ENCODE peak calls at places on chromosomes 11 and 22, in ten cellular contexts. One of them, this sample, is unnamed.

GRCh38 chr22:30309981-30310672 is 16.6 kb downstream of the TBC1D10A start:
- DNase-seq in glutamatergic neuron: no peak
- DNase-seq in type B pancreatic cell: no peak
- DNase-seq in BJ: no peak
- DNase-seq in HFF-Myc: no peak
- DNase-seq in pancreas: no peak
- DNase-seq in brain microvascular endothelial cell: no peak
- DNase-seq in neural crest cell: no peak
- DNase-seq in CD8-positive, alpha-beta T cell: no peak
- DNase-seq in fibroblast of villous mesenchyme: peak; percentile 98
- DNase-seq in this sample: peak; percentile 80

GRCh38 chr11:71429701-71430100 is 18.5 kb downstream of the DHCR7 start:
- DNase-seq in glutamatergic neuron: no peak
- DNase-seq in type B pancreatic cell: no peak
- DNase-seq in BJ: no peak
- DNase-seq in HFF-Myc: no peak
- DNase-seq in pancreas: no peak
- DNase-seq in brain microvascular endothelial cell: no peak
- DNase-seq in neural crest cell: no peak
- DNase-seq in CD8-positive, alpha-beta T cell: no peak
- DNase-seq in fibroblast of villous mesenchyme: no peak
- DNase-seq in this sample: no peak

GRCh38 chr11:129006161-129006560 is 63.5 kb upstream of the TP53AIP1 start:
- DNase-seq in glutamatergic neuron: no peak
- DNase-seq in type B pancreatic cell: no peak
- DNase-seq in BJ: no peak
- DNase-seq in HFF-Myc: no peak
- DNase-seq in pancreas: no peak
- DNase-seq in brain microvascular endothelial cell: no peak
- DNase-seq in neural crest cell: no peak
- DNase-seq in CD8-positive, alpha-beta T cell: no peak
- DNase-seq in fibroblast of villous mesenchyme: no peak
- DNase-seq in this sample: no peak

GRCh38 chr11:15113381-15113780 is 1.3 kb upstream of the INSC start:
- DNase-seq in glutamatergic neuron: no peak
- DNase-seq in type B pancreatic cell: no peak
- DNase-seq in BJ: no peak
- DNase-seq in HFF-Myc: no peak
- DNase-seq in pancreas: no peak
- DNase-seq in brain microvascular endothelial cell: no peak
- DNase-seq in neural crest cell: no peak
- DNase-seq in CD8-positive, alpha-beta T cell: no peak
- DNase-seq in fibroblast of villous mesenchyme: no peak
- DNase-seq in this sample: no peak

GRCh38 chr22:47449508-47450270 is 687.2 kb downstream of the TBC1D22A start:
- DNase-seq in glutamatergic neuron: no peak
- DNase-seq in type B pancreatic cell: no peak
- DNase-seq in BJ: no peak
- DNase-seq in HFF-Myc: no peak
- DNase-seq in pancreas: no peak
- DNase-seq in brain microvascular endothelial cell: no peak
- DNase-seq in neural crest cell: no peak
- DNase-seq in CD8-positive, alpha-beta T cell: no peak
- DNase-seq in fibroblast of villous mesenchyme: no peak
- DNase-seq in this sample: no peak

GRCh38 chr22:31284241-31284745 is 8.0 kb downstream of the PIK3IP1 start:
- DNase-seq in glutamatergic neuron: peak; percentile 81
- DNase-seq in type B pancreatic cell: no peak
- DNase-seq in BJ: no peak
- DNase-seq in HFF-Myc: no peak
- DNase-seq in pancreas: no peak
- DNase-seq in brain microvascular endothelial cell: no peak
- DNase-seq in neural crest cell: no peak
- DNase-seq in CD8-positive, alpha-beta T cell: no peak
- DNase-seq in fibroblast of villous mesenchyme: no peak
- DNase-seq in this sample: no peak

GRCh38 chr11:83221694-83222093 is 28.2 kb downstream of the ANKRD42 start:
- DNase-seq in glutamatergic neuron: no peak
- DNase-seq in type B pancreatic cell: no peak
- DNase-seq in BJ: no peak
- DNase-seq in HFF-Myc: no peak
- DNase-seq in pancreas: no peak
- DNase-seq in brain microvascular endothelial cell: no peak
- DNase-seq in neural crest cell: no peak
- DNase-seq in CD8-positive, alpha-beta T cell: no peak
- DNase-seq in fibroblast of villous mesenchyme: no peak
- DNase-seq in this sample: no peak

GRCh38 chr11:128886401-128887119 is 4.6 kb upstream of the KCNJ5 start:
- DNase-seq in glutamatergic neuron: no peak
- DNase-seq in type B pancreatic cell: no peak
- DNase-seq in BJ: no peak
- DNase-seq in HFF-Myc: no peak
- DNase-seq in pancreas: no peak
- DNase-seq in brain microvascular endothelial cell: no peak
- DNase-seq in neural crest cell: no peak
- DNase-seq in CD8-positive, alpha-beta T cell: no peak
- DNase-seq in fibroblast of villous mesenchyme: peak; percentile 21
- DNase-seq in this sample: no peak

GRCh38 chr11:78354741-78355705 is 62.6 kb downstream of the GAB2 start:
- DNase-seq in glutamatergic neuron: peak; percentile 54
- DNase-seq in type B pancreatic cell: no peak
- DNase-seq in BJ: no peak
- DNase-seq in HFF-Myc: no peak
- DNase-seq in pancreas: no peak
- DNase-seq in brain microvascular endothelial cell: no peak
- DNase-seq in neural crest cell: no peak
- DNase-seq in CD8-positive, alpha-beta T cell: no peak
- DNase-seq in fibroblast of villous mesenchyme: peak; percentile 56
- DNase-seq in this sample: no peak

GRCh38 chr11:117171648-117172051 is 6.9 kb upstream of the SIDT2 start:
- DNase-seq in glutamatergic neuron: no peak
- DNase-seq in type B pancreatic cell: no peak
- DNase-seq in BJ: no peak
- DNase-seq in HFF-Myc: no peak
- DNase-seq in pancreas: no peak
- DNase-seq in brain microvascular endothelial cell: peak; percentile 40
- DNase-seq in neural crest cell: no peak
- DNase-seq in CD8-positive, alpha-beta T cell: no peak
- DNase-seq in fibroblast of villous mesenchyme: peak; percentile 24
- DNase-seq in this sample: no peak

GRCh38 chr22:48515571-48516200 is 1312.0 kb downstream of the BRD1 start:
- DNase-seq in glutamatergic neuron: no peak
- DNase-seq in type B pancreatic cell: no peak
- DNase-seq in BJ: no peak
- DNase-seq in HFF-Myc: no peak
- DNase-seq in pancreas: no peak
- DNase-seq in brain microvascular endothelial cell: no peak
- DNase-seq in neural crest cell: no peak
- DNase-seq in CD8-positive, alpha-beta T cell: no peak
- DNase-seq in fibroblast of villous mesenchyme: no peak
- DNase-seq in this sample: no peak

GRCh38 chr22:48513929-48514328 is 1313.7 kb downstream of the BRD1 start:
- DNase-seq in glutamatergic neuron: no peak
- DNase-seq in type B pancreatic cell: no peak
- DNase-seq in BJ: no peak
- DNase-seq in HFF-Myc: no peak
- DNase-seq in pancreas: no peak
- DNase-seq in brain microvascular endothelial cell: no peak
- DNase-seq in neural crest cell: no peak
- DNase-seq in CD8-positive, alpha-beta T cell: no peak
- DNase-seq in fibroblast of villous mesenchyme: no peak
- DNase-seq in this sample: no peak

GRCh38 chr22:48516571-48516970 is 1311.1 kb downstream of the BRD1 start:
- DNase-seq in glutamatergic neuron: no peak
- DNase-seq in type B pancreatic cell: no peak
- DNase-seq in BJ: no peak
- DNase-seq in HFF-Myc: no peak
- DNase-seq in pancreas: no peak
- DNase-seq in brain microvascular endothelial cell: no peak
- DNase-seq in neural crest cell: no peak
- DNase-seq in CD8-positive, alpha-beta T cell: no peak
- DNase-seq in fibroblast of villous mesenchyme: no peak
- DNase-seq in this sample: no peak

GRCh38 chr22:48520207-48520606 is 1307.5 kb downstream of the BRD1 start:
- DNase-seq in glutamatergic neuron: no peak
- DNase-seq in type B pancreatic cell: no peak
- DNase-seq in BJ: no peak
- DNase-seq in HFF-Myc: no peak
- DNase-seq in pancreas: no peak
- DNase-seq in brain microvascular endothelial cell: no peak
- DNase-seq in neural crest cell: no peak
- DNase-seq in CD8-positive, alpha-beta T cell: no peak
- DNase-seq in fibroblast of villous mesenchyme: no peak
- DNase-seq in this sample: no peak

GRCh38 chr22:48517039-48518030 is 1310.3 kb downstream of the BRD1 start:
- DNase-seq in glutamatergic neuron: no peak
- DNase-seq in type B pancreatic cell: no peak
- DNase-seq in BJ: no peak
- DNase-seq in HFF-Myc: no peak
- DNase-seq in pancreas: no peak
- DNase-seq in brain microvascular endothelial cell: no peak
- DNase-seq in neural crest cell: peak; percentile 68
- DNase-seq in CD8-positive, alpha-beta T cell: no peak
- DNase-seq in fibroblast of villous mesenchyme: no peak
- DNase-seq in this sample: peak; percentile 4
- TF ChIP-seq CTCF in glutamatergic neuron: no peak
- TF ChIP-seq CTCF in type B pancreatic cell: peak; percentile 42
- TF ChIP-seq CTCF in BJ: no peak
- TF ChIP-seq CTCF in HFF-Myc: no peak
- TF ChIP-seq CTCF in pancreas: no peak
- TF ChIP-seq CTCF in brain microvascular endothelial cell: peak; percentile 19
- TF ChIP-seq CTCF in neural crest cell: no peak
- TF ChIP-seq CTCF in CD8-positive, alpha-beta T cell: no peak
- TF ChIP-seq CTCF in fibroblast of villous mesenchyme: no peak
- TF ChIP-seq CTCF in this sample: peak; percentile 47

GRCh38 chr11:125674210-125674609 is 6.4 kb downstream of the ACRV1 start:
- DNase-seq in glutamatergic neuron: no peak
- DNase-seq in type B pancreatic cell: no peak
- DNase-seq in BJ: no peak
- DNase-seq in HFF-Myc: no peak
- DNase-seq in pancreas: no peak
- DNase-seq in brain microvascular endothelial cell: no peak
- DNase-seq in neural crest cell: no peak
- DNase-seq in CD8-positive, alpha-beta T cell: no peak
- DNase-seq in fibroblast of villous mesenchyme: no peak
- DNase-seq in this sample: no peak

GRCh38 chr11:125670131-125670530 is 10.5 kb downstream of the ACRV1 start:
- DNase-seq in glutamatergic neuron: no peak
- DNase-seq in type B pancreatic cell: no peak
- DNase-seq in BJ: no peak
- DNase-seq in HFF-Myc: no peak
- DNase-seq in pancreas: no peak
- DNase-seq in brain microvascular endothelial cell: no peak
- DNase-seq in neural crest cell: no peak
- DNase-seq in CD8-positive, alpha-beta T cell: no peak
- DNase-seq in fibroblast of villous mesenchyme: no peak
- DNase-seq in this sample: no peak

GRCh38 chr11:125675196-125675595 is 5.5 kb downstream of the ACRV1 start:
- DNase-seq in glutamatergic neuron: no peak
- DNase-seq in type B pancreatic cell: no peak
- DNase-seq in BJ: no peak
- DNase-seq in HFF-Myc: no peak
- DNase-seq in pancreas: no peak
- DNase-seq in brain microvascular endothelial cell: no peak
- DNase-seq in neural crest cell: no peak
- DNase-seq in CD8-positive, alpha-beta T cell: no peak
- DNase-seq in fibroblast of villous mesenchyme: no peak
- DNase-seq in this sample: no peak

GRCh38 chr11:125667151-125667550 is 13.5 kb downstream of the ACRV1 start:
- DNase-seq in glutamatergic neuron: no peak
- DNase-seq in type B pancreatic cell: no peak
- DNase-seq in BJ: no peak
- DNase-seq in HFF-Myc: no peak
- DNase-seq in pancreas: no peak
- DNase-seq in brain microvascular endothelial cell: no peak
- DNase-seq in neural crest cell: no peak
- DNase-seq in CD8-positive, alpha-beta T cell: no peak
- DNase-seq in fibroblast of villous mesenchyme: no peak
- DNase-seq in this sample: no peak

DNA sequence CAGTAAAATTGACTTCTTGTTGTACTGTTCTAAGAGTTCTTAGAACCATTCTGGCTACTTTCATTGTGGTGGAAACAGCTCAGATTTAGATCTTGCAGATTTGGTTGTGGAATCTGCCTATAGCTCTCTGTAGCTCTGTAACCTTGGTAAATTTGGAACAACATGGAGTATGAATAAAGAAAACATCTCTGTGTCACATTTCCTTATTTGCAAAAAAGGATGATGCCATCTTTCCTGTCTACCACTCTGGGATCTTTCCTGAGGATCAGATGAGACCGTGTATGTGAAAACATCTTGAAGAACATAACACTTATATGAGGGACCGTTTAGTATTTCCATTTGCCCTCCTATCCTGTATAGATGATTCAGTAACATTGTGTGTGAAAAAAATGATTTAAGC is 9.1 kb downstream of the ACRV1 start:
- DNase-seq in glutamatergic neuron: no peak
- DNase-seq in type B pancreatic cell: no peak
- DNase-seq in BJ: no peak
- DNase-seq in HFF-Myc: no peak
- DNase-seq in pancreas: no peak
- DNase-seq in brain microvascular endothelial cell: no peak
- DNase-seq in neural crest cell: no peak
- DNase-seq in CD8-positive, alpha-beta T cell: no peak
- DNase-seq in fibroblast of villous mesenchyme: no peak
- DNase-seq in this sample: no peak
- TF ChIP-seq CTCF in glutamatergic neuron: no peak
- TF ChIP-seq CTCF in type B pancreatic cell: no peak
- TF ChIP-seq CTCF in BJ: no peak
- TF ChIP-seq CTCF in HFF-Myc: no peak
- TF ChIP-seq CTCF in pancreas: no peak
- TF ChIP-seq CTCF in brain microvascular endothelial cell: no peak
- TF ChIP-seq CTCF in neural crest cell: no peak
- TF ChIP-seq CTCF in CD8-positive, alpha-beta T cell: no peak
- TF ChIP-seq CTCF in fibroblast of villous mesenchyme: no peak
- TF ChIP-seq CTCF in this sample: no peak

DNA sequence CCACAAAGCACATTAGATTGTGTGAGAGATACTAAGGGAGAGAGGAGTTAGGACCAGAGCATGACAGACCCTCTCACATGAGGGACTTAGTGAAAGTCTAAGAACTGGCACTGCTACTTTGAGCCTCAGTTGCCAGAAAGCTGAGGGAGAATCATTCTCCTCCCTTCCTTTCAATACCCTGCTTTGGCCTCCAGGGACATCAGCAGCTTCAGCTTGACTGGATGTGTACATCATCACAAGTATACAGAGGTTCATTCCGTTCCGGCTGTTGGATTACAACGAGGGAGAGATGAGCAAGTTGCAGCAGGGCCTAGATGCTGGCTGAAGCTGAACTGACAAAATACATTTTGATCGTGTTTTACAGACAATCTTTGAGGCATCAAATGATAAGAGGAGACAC is 15.7 kb upstream of the ANO5 start:
- DNase-seq in glutamatergic neuron: no peak
- DNase-seq in type B pancreatic cell: no peak
- DNase-seq in BJ: no peak
- DNase-seq in HFF-Myc: no peak
- DNase-seq in pancreas: no peak
- DNase-seq in brain microvascular endothelial cell: no peak
- DNase-seq in neural crest cell: no peak
- DNase-seq in CD8-positive, alpha-beta T cell: no peak
- DNase-seq in fibroblast of villous mesenchyme: no peak
- DNase-seq in this sample: no peak
- TF ChIP-seq CTCF in glutamatergic neuron: no peak
- TF ChIP-seq CTCF in type B pancreatic cell: peak; percentile 43
- TF ChIP-seq CTCF in BJ: no peak
- TF ChIP-seq CTCF in HFF-Myc: no peak
- TF ChIP-seq CTCF in pancreas: no peak
- TF ChIP-seq CTCF in brain microvascular endothelial cell: no peak
- TF ChIP-seq CTCF in neural crest cell: peak; percentile 15
- TF ChIP-seq CTCF in CD8-positive, alpha-beta T cell: no peak
- TF ChIP-seq CTCF in fibroblast of villous mesenchyme: no peak
- TF ChIP-seq CTCF in this sample: no peak

GRCh38 chr11:6638437-6638836 is 17.2 kb downstream of the DCHS1 start:
- DNase-seq in glutamatergic neuron: no peak
- DNase-seq in type B pancreatic cell: no peak
- DNase-seq in BJ: no peak
- DNase-seq in HFF-Myc: no peak
- DNase-seq in pancreas: no peak
- DNase-seq in brain microvascular endothelial cell: no peak
- DNase-seq in neural crest cell: no peak
- DNase-seq in CD8-positive, alpha-beta T cell: no peak
- DNase-seq in fibroblast of villous mesenchyme: no peak
- DNase-seq in this sample: no peak
- TF ChIP-seq CTCF in glutamatergic neuron: no peak
- TF ChIP-seq CTCF in type B pancreatic cell: no peak
- TF ChIP-seq CTCF in BJ: no peak
- TF ChIP-seq CTCF in HFF-Myc: peak; percentile 18
- TF ChIP-seq CTCF in pancreas: no peak
- TF ChIP-seq CTCF in brain microvascular endothelial cell: no peak
- TF ChIP-seq CTCF in neural crest cell: no peak
- TF ChIP-seq CTCF in CD8-positive, alpha-beta T cell: no peak
- TF ChIP-seq CTCF in fibroblast of villous mesenchyme: no peak
- TF ChIP-seq CTCF in this sample: no peak

This sample was measured in PC-9.